ENCODE peak calls at places on chromosomes 16 and 17, in eight cellular contexts. Q is OCI-LY7, Y is HFF-Myc, G is activated T-cell treated with anti-CD3 and anti-CD28 coated beads for 1 hour, E is NCI-H1694, T is kidney tubule cell, M is SK-N-DZ, J is NCI-H2029. Z is an unnamed sample.

GRCh38 chr17:14302421-14303099 is 1.7 kb downstream of the HS3ST3B1 start:
- DNase-seq in J (peak), Y (no peak), G (peak), M (peak), Q (peak), T (peak), E (peak), Z (peak)

GRCh38 chr16:28494141-28494851 is at the start of gene APOBR:
- DNase-seq in Q (peak), J (no peak), M (no peak), T (no peak), E (no peak), Y (no peak), G (peak), Z (no peak)

GRCh38 chr16:89042711-89043551 is 50.7 kb upstream of the ACSF3 start:
- DNase-seq in T (no peak), Q (no peak), G (no peak), J (no peak), M (no peak), E (no peak), Y (no peak), Z (no peak)

GRCh38 chr16:50059111-50059510 is 6.7 kb upstream of the HEATR3 start:
- DNase-seq in Q (no peak), Y (no peak), J (no peak), E (no peak), G (no peak), M (no peak), T (no peak), Z (no peak)

GRCh38 chr17:42184717-42185496 is at the start of gene HCRT:
- DNase-seq in T (peak), E (no peak), Y (no peak), G (no peak), J (peak), M (peak), Q (peak), Z (no peak)

GRCh38 chr17:4607773-4608187 is 23.5 kb downstream of the SMTNL2 start:
- DNase-seq in E (no peak), T (peak), M (no peak), J (no peak), Y (no peak), Q (no peak), G (no peak), Z (no peak)

GRCh38 chr17:39903158-39903884 is 15.1 kb downstream of the GSDMB start:
- DNase-seq in T (peak), Q (no peak), Y (no peak), G (no peak), M (no peak), J (no peak), E (no peak), Z (no peak)

GRCh38 chr16:71367243-71367976 is 8.9 kb downstream of the CALB2 start:
- DNase-seq in Y (no peak), M (peak), G (peak), T (peak), E (peak), Q (peak), J (no peak), Z (peak)

GRCh38 chr16:55711959-55712876 is 56.4 kb downstream of the SLC6A2 start:
- DNase-seq in Y (peak), Q (peak), M (peak), E (peak), J (peak), G (peak), T (peak), Z (no peak)

GRCh38 chr16:67384778-67385510 is 8.4 kb downstream of the TPPP3 start:
- DNase-seq in E (no peak), G (no peak), Q (no peak), T (no peak), Y (no peak), M (no peak), J (no peak), Z (no peak)

GRCh38 chr16:67530013-67530939 is 1.6 kb downstream of the RIPOR1 start:
- DNase-seq in M (no peak), J (no peak), T (peak), Q (peak), G (no peak), E (no peak), Y (no peak), Z (no peak)

Z was measured in DMS 273 treated with DMSO at 0.1 percent for 48 hours.